ENCODE peak calls at places on chromosomes 1 and 21, in eight cellular contexts. C is fibroblast of lung, O is PC-3, Y is GM23338, F is trophoblast cell, Z is body of pancreas, S is A549, V is heart right ventricle. U is an unnamed sample.

GRCh38 chr1:228332797-228333738 is 73.6 kb downstream of the TRIM11 start:
- DNase-seq in C (no peak), O (no peak), Y (no peak), F (no peak), Z (peak; percentile 4), S (no peak), V (peak; percentile 6), U (no peak)

GRCh38 chr21:42518216-42518615 is 4.6 kb downstream of the SLC37A1 start:
- DNase-seq in C (peak; percentile 82), O (peak; percentile 92), Y (no peak), F (peak; percentile 67), Z (no peak), S (peak; percentile 56), V (no peak), U (no peak)

GRCh38 chr1:203289281-203289981 is 15.9 kb upstream of the BTG2 start:
- DNase-seq in C (no peak), O (no peak), Y (no peak), F (peak; percentile 30), Z (peak; percentile 41), S (no peak), V (peak; percentile 38), U (no peak)

GRCh38 chr21:34195365-34195764 is 122.0 kb downstream of the MRPS6 start:
- DNase-seq in C (no peak), O (no peak), Y (peak; percentile 82), F (no peak), Z (no peak), S (no peak), V (no peak), U (no peak)

GRCh38 chr1:155125946-155126493 is 1.7 kb upstream of the EFNA1 start:
- DNase-seq in C (peak; percentile 23), O (peak; percentile 10), Y (peak; percentile 62), F (peak; percentile 95), Z (peak; percentile 62), S (no peak), V (peak; percentile 61), U (no peak)

GRCh38 chr1:226320930-226321329 is 12.0 kb upstream of the LIN9 start:
- DNase-seq in C (no peak), O (no peak), Y (no peak), F (no peak), Z (no peak), S (peak; percentile 23), V (no peak), U (no peak)

GRCh38 chr1:199041173-199041914 is 402.5 kb downstream of the PTPRC start:
- DNase-seq in C (peak; percentile 66), O (no peak), Y (no peak), F (no peak), Z (no peak), S (no peak), V (no peak), U (no peak)

GRCh38 chr1:244214009-244214967 is 163.2 kb downstream of the ZBTB18 start:
- DNase-seq in C (peak; percentile 99), O (peak; percentile 90), Y (peak; percentile 75), F (peak; percentile 27), Z (no peak), S (peak; percentile 86), V (no peak), U (peak; percentile 39)

GRCh38 chr21:45796003-45796402 is 152.5 kb downstream of the PCBP3 start:
- DNase-seq in C (no peak), O (no peak), Y (no peak), F (no peak), Z (no peak), S (no peak), V (no peak), U (no peak)

GRCh38 chr1:87794788-87795614 is 466.3 kb downstream of the LMO4 start:
- DNase-seq in C (peak; percentile 87), O (peak; percentile 94), Y (no peak), F (peak; percentile 23), Z (no peak), S (peak; percentile 75), V (no peak), U (peak; percentile 14)

GRCh38 chr1:115466433-115466832 is 128.4 kb upstream of the NGF start:
- DNase-seq in C (no peak), O (no peak), Y (peak; percentile 47), F (no peak), Z (no peak), S (no peak), V (no peak), U (no peak)

GRCh38 chr1:190168116-190168515 is 309.5 kb downstream of the BRINP3 start:
- DNase-seq in C (peak; percentile 97), O (peak; percentile 99), Y (no peak), F (no peak), Z (no peak), S (peak; percentile 63), V (no peak), U (peak; percentile 29)

GRCh38 chr1:165424454-165425283 is 20.3 kb downstream of the RXRG start:
- DNase-seq in C (no peak), O (no peak), Y (no peak), F (no peak), Z (no peak), S (no peak), V (peak; percentile 37), U (no peak)
- H3K27ac ChIP-seq in C (no peak overlapping the region), O (no peak overlapping the region), Y (no peak overlapping the region), F (no peak overlapping the region), Z (no peak overlapping the region), S (no peak overlapping the region), V (peak overlapping the region; percentile 62), U (no peak overlapping the region)

GRCh38 chr1:201470581-201470980 is 1.6 kb upstream of the PHLDA3 start:
- DNase-seq in C (no peak), O (no peak), Y (no peak), F (no peak), Z (no peak), S (no peak), V (no peak), U (no peak)
- H3K27ac ChIP-seq in C (no peak overlapping the region), O (no peak overlapping the region), Y (no peak overlapping the region), F (no peak overlapping the region), Z (no peak overlapping the region), S (no peak overlapping the region), V (no peak overlapping the region), U (no peak overlapping the region)

DNA sequence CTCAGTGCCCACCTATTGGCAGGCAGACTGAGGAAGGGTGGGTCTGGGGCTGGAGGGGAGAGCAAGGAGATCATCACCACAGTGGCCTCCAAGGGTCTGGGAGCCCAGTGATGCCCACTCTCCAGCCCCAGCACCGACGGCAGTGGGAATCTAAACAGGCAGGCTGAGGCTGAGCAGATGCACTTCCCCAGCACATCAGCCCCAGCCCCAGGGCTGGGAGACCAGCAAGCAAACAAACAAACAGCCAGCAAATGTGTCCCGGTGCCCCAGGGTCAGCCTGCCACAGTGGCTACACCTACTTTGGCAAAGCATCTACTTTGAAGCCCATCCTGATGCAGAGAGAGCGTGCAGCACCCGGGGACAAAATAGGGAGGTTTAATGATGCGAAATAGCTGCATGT is 216.3 kb upstream of the ZC3H12A start:
- DNase-seq in C (no peak), O (no peak), Y (no peak), F (no peak), Z (no peak), S (no peak), V (no peak), U (no peak)
- H3K27ac ChIP-seq in C (no peak overlapping the region), O (no peak overlapping the region), Y (no peak overlapping the region), F (no peak overlapping the region), Z (no peak overlapping the region), S (no peak overlapping the region), V (no peak overlapping the region), U (no peak overlapping the region)

DNA sequence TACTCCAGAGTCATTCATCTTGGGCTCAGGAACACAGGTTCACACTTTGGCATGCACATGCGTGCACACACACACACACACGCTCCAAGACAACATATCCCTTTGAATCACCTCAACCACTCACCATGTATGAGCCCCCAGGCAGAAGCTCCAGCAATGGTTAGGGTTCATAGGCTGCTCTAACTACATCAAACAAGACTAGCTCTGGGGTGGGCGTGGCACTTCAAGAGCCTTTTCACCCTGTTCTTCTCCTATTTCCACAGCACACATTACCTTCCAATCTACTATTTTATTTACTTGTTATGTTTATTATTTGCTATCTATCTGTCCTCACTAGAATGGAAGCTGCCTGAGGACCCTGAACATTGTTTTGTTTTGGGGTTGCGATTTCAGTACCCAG is 28.7 kb downstream of the TRABD2B start:
- DNase-seq in C (no peak), O (no peak), Y (no peak), F (no peak), Z (no peak), S (no peak), V (no peak), U (no peak)
- H3K27ac ChIP-seq in C (no peak overlapping the region), O (no peak overlapping the region), Y (no peak overlapping the region), F (no peak overlapping the region), Z (no peak overlapping the region), S (no peak overlapping the region), V (no peak overlapping the region), U (no peak overlapping the region)

GRCh38 chr1:179951383-179952144 is 3.0 kb upstream of the CEP350 start:
- DNase-seq in C (no peak), O (no peak), Y (no peak), F (peak; percentile 64), Z (no peak), S (no peak), V (no peak), U (no peak)
- H3K27ac ChIP-seq in C (no peak overlapping the region), O (no peak overlapping the region), Y (no peak overlapping the region), F (no peak overlapping the region), Z (peak overlapping the region; percentile 2), S (no peak overlapping the region), V (no peak overlapping the region), U (no peak overlapping the region)